ENCODE peak calls at places on chromosome 4, in eight cellular contexts. O, R, X, W, A, P, F and U are unnamed samples.

GRCh38 chr4:66108898-66109297 is 438.6 kb upstream of the EPHA5 start:
- DNase-seq in O (no peak), R (no peak), X (no peak), W (no peak), A (no peak), P (no peak), F (no peak), U (no peak)

GRCh38 chr4:86653237-86653865 is 59.2 kb downstream of the PTPN13 start:
- DNase-seq in O (no peak), R (no peak), X (no peak), W (no peak), A (no peak), P (peak; percentile 8), F (no peak), U (no peak)

GRCh38 chr4:80709082-80709869 is 321.2 kb upstream of the BMP3 start:
- DNase-seq in O (no peak), R (no peak), X (no peak), W (no peak), A (no peak), P (no peak), F (no peak), U (no peak)

GRCh38 chr4:69896530-69897116 is 34.2 kb upstream of the CSN1S1 start:
- DNase-seq in O (no peak), R (no peak), X (no peak), W (no peak), A (no peak), P (no peak), F (no peak), U (no peak)

GRCh38 chr4:104394409-104394813 is 100.3 kb downstream of the CXXC4 start:
- DNase-seq in O (no peak), R (no peak), X (no peak), W (peak; percentile 16), A (no peak), P (no peak), F (no peak), U (no peak)

GRCh38 chr4:141849778-141850177 is 213.4 kb downstream of the IL15 start:
- DNase-seq in O (no peak), R (no peak), X (no peak), W (no peak), A (no peak), P (no peak), F (no peak), U (no peak)

GRCh38 chr4:153140294-153140693 is 63.9 kb upstream of the TRIM2 start:
- DNase-seq in O (no peak), R (no peak), X (no peak), W (no peak), A (no peak), P (no peak), F (no peak), U (no peak)

GRCh38 chr4:95537967-95538485 is 10.7 kb downstream of the UNC5C start:
- DNase-seq in O (no peak), R (no peak), X (no peak), W (no peak), A (no peak), P (no peak), F (no peak), U (no peak)

GRCh38 chr4:129240816-129241215 is 144.9 kb downstream of the C4orf33 start:
- DNase-seq in O (no peak), R (no peak), X (peak; percentile 13), W (no peak), A (no peak), P (no peak), F (peak; percentile 35), U (no peak)

GRCh38 chr4:61375316-61375715 is 175.2 kb downstream of the ADGRL3 start:
- DNase-seq in O (no peak), R (no peak), X (no peak), W (no peak), A (no peak), P (no peak), F (no peak), U (no peak)

GRCh38 chr4:95537181-95537580 is 11.6 kb downstream of the UNC5C start:
- DNase-seq in O (no peak), R (no peak), X (no peak), W (no peak), A (no peak), P (no peak), F (no peak), U (no peak)

DNA sequence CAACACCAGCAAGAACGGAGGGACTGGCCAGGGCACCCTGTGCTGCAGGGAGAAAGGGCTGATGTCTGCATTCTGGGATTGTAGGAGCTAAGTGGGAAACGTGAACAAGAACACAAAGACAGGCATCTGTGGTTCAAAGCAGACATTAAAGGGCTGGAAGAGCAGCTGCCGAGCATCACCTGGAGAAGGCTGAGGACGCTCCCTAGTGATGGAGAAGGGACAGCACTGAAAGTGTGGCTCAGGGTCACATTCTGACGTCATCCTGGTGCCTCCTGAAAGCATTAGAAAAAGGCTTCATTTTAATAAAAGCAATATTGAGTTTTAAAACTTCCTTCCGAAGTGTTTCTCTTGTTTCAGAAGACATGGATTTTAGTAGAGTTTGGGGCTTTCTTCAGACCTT is 62.3 kb downstream of the CLDN22 start:
- DNase-seq in O (no peak), R (no peak), X (no peak), W (no peak), A (no peak), P (no peak), F (no peak), U (no peak)
- H3K36me3 ChIP-seq in O (peaks cover 6% of the 10 kb centered on the region), R (peaks cover 8% of the 10 kb centered on the region), X (no peaks in the 10 kb centered on the region), W (peaks cover 15% of the 10 kb centered on the region), A (peaks cover 9% of the 10 kb centered on the region), P (no peaks in the 10 kb centered on the region), F (peaks cover 5% of the 10 kb centered on the region), U (peaks cover 49% of the 10 kb centered on the region)

GRCh38 chr4:158825443-158826036 is 56.7 kb downstream of the FNIP2 start:
- DNase-seq in O (no peak), R (no peak), X (no peak), W (no peak), A (no peak), P (no peak), F (no peak), U (no peak)
- H3K4me1 ChIP-seq in O (peaks cover 70% of the 10 kb centered on the region), R (no peaks in the 10 kb centered on the region), X (peaks cover 56% of the 10 kb centered on the region), W (peaks cover 75% of the 10 kb centered on the region), A (peaks cover 45% of the 10 kb centered on the region), P (peaks cover 88% of the 10 kb centered on the region), F (peaks cover 87% of the 10 kb centered on the region), U (no peaks in the 10 kb centered on the region)

GRCh38 chr4:2763511-2763967 is 7.4 kb upstream of the TNIP2 start:
- DNase-seq in O (no peak), R (peak; percentile 70), X (no peak), W (peak; percentile 70), A (no peak), P (no peak), F (no peak), U (no peak)
- H3K4me3 ChIP-seq in O (peak overlapping the region; percentile 86), R (peak overlapping the region; percentile 58), X (peak overlapping the region; percentile 60), W (peak overlapping the region; percentile 34), A (peak overlapping the region; percentile 72), P (peak overlapping the region; percentile 11), F (no peak overlapping the region), U (no peak overlapping the region)

GRCh38 chr4:1339489-1339888 is 7.5 kb upstream of the UVSSA start:
- DNase-seq in O (no peak), R (no peak), X (no peak), W (peak; percentile 59), A (no peak), P (no peak), F (no peak), U (no peak)

GRCh38 chr4:1337951-1338751 is 8.9 kb upstream of the UVSSA start:
- DNase-seq in O (no peak), R (no peak), X (no peak), W (peak; percentile 49), A (no peak), P (no peak), F (no peak), U (no peak)

GRCh38 chr4:1340181-1340747 is 6.7 kb upstream of the UVSSA start:
- DNase-seq in O (no peak), R (no peak), X (no peak), W (peak; percentile 76), A (no peak), P (no peak), F (no peak), U (no peak)

GRCh38 chr4:1337376-1337831 is 9.6 kb upstream of the UVSSA start:
- DNase-seq in O (no peak), R (no peak), X (no peak), W (peak; percentile 41), A (no peak), P (peak; percentile 50), F (no peak), U (no peak)

GRCh38 chr4:1338752-1339414 is 8.1 kb upstream of the UVSSA start:
- DNase-seq in O (no peak), R (no peak), X (no peak), W (peak; percentile 78), A (no peak), P (no peak), F (no peak), U (no peak)
- H3K36me3 ChIP-seq in O (peaks cover 33% of the 10 kb centered on the region), R (peaks cover 51% of the 10 kb centered on the region), X (peaks cover 15% of the 10 kb centered on the region), W (peaks cover 67% of the 10 kb centered on the region), A (peaks cover 58% of the 10 kb centered on the region), P (peaks cover 27% of the 10 kb centered on the region), F (peaks cover 32% of the 10 kb centered on the region), U (peaks cover 46% of the 10 kb centered on the region)